ENCODE peak calls at places on chromosomes 5 and 9, in four cellular contexts. One of them, this sample, is unnamed. For H3K4me1, the result is how much of the 10 kb centered on the place peaks cover.

GRCh38 chr5:19917588-19917987 is 70.4 kb downstream of the CDH18 start:
- DNase-seq in IMR-90: no peak
- DNase-seq in H1: no peak
- DNase-seq in H9: no peak
- DNase-seq in this sample: no peak

GRCh38 chr9:106962615-106963363 is 99.8 kb downstream of the ZNF462 start:
- DNase-seq in H9: no peak
- DNase-seq in H1: no peak
- DNase-seq in IMR-90: no peak
- DNase-seq in this sample: no peak

GRCh38 chr5:69288069-69288468 is 44.5 kb downstream of the CCDC125 start:
- DNase-seq in IMR-90: no peak
- DNase-seq in H9: no peak
- DNase-seq in H1: no peak
- DNase-seq in this sample: no peak

GRCh38 chr5:53170748-53171349 is 61.3 kb upstream of the MOCS2 start:
- DNase-seq in H9: no peak
- DNase-seq in IMR-90: peak
- DNase-seq in H1: no peak
- DNase-seq in this sample: peak

GRCh38 chr5:167244583-167244982 is 1046.9 kb upstream of the WWC1 start:
- DNase-seq in IMR-90: no peak
- DNase-seq in H1: peak
- DNase-seq in H9: peak
- DNase-seq in this sample: peak

GRCh38 chr5:118984602-118985001 is 3.7 kb downstream of the DTWD2 start:
- DNase-seq in IMR-90: peak
- DNase-seq in H9: no peak
- DNase-seq in H1: no peak
- DNase-seq in this sample: no peak

GRCh38 chr5:146130440-146131045 is 25.2 kb upstream of the PLAC8L1 start:
- DNase-seq in IMR-90: peak
- DNase-seq in H1: no peak
- DNase-seq in H9: no peak
- DNase-seq in this sample: peak

GRCh38 chr5:74866653-74867162 is 521 bp upstream of the FAM169A start:
- DNase-seq in H1: peak
- DNase-seq in IMR-90: no peak
- DNase-seq in H9: peak
- DNase-seq in this sample: peak

GRCh38 chr5:150219142-150219541 is 29.3 kb downstream of the SLC6A7 start:
- DNase-seq in IMR-90: peak
- DNase-seq in H1: no peak
- DNase-seq in H9: no peak
- DNase-seq in this sample: no peak

GRCh38 chr9:110986529-110986928 is 51.7 kb downstream of the LPAR1 start:
- DNase-seq in IMR-90: peak
- DNase-seq in H9: no peak
- DNase-seq in H1: no peak
- DNase-seq in this sample: no peak

GRCh38 chr9:34615132-34615531 is 3.2 kb upstream of the RPP25L start:
- DNase-seq in H9: no peak
- DNase-seq in H1: no peak
- DNase-seq in IMR-90: no peak
- DNase-seq in this sample: no peak

GRCh38 chr5:84535281-84535680 is 150.6 kb upstream of the EDIL3 start:
- DNase-seq in H1: no peak
- DNase-seq in H9: no peak
- DNase-seq in IMR-90: peak
- DNase-seq in this sample: no peak

GRCh38 chr5:136656811-136657210 is 291.5 kb upstream of the TRPC7 start:
- DNase-seq in H1: no peak
- DNase-seq in IMR-90: peak
- DNase-seq in H9: no peak
- DNase-seq in this sample: no peak

DNA sequence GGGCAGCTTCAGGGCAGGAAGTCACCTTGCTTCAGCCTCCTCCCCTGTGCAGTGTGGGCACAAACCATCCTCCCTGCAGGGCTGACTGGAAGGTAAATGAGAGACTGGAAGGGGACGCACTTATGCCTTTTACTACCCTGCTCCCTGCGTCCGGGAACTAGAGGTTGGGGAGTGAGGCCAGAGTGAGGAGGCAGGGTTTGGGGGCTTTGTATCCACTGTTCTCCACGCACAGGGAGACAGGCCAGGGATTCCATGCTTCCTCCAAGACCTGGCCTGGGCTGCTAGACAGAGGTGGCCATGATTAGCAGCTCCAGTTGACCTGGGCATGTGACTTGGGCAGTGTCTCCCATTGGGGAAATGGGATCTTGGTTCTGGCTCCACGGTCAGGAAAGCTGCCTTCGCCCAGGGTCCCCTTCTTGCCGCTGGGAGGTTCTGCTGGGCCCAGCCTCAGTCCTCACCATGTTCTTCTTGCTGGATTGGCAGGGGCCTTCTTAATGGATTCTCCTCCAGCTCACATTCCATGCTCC is 37.0 kb upstream of the PSD2 start:
- DNase-seq in H9: no peak
- DNase-seq in H1: no peak
- DNase-seq in IMR-90: no peak
- DNase-seq in this sample: no peak
- H3K18ac ChIP-seq in H9: no peak
- H3K18ac ChIP-seq in H1: no peak
- H3K18ac ChIP-seq in IMR-90: no peak
- H3K18ac ChIP-seq in this sample: peak

GRCh38 chr9:127131871-127132270 is 9.4 kb upstream of the ANGPTL2 start:
- DNase-seq in H1: no peak
- DNase-seq in H9: peak
- DNase-seq in IMR-90: peak
- DNase-seq in this sample: no peak

GRCh38 chr9:127129073-127129717 is 6.8 kb upstream of the ANGPTL2 start:
- DNase-seq in H1: no peak
- DNase-seq in H9: no peak
- DNase-seq in IMR-90: no peak
- DNase-seq in this sample: no peak

GRCh38 chr9:127130661-127131538 is 8.5 kb upstream of the ANGPTL2 start:
- DNase-seq in IMR-90: peak
- DNase-seq in H1: no peak
- DNase-seq in H9: no peak
- DNase-seq in this sample: no peak

GRCh38 chr9:127129718-127130085 is 7.3 kb upstream of the ANGPTL2 start:
- DNase-seq in H9: no peak
- DNase-seq in H1: no peak
- DNase-seq in IMR-90: no peak
- DNase-seq in this sample: no peak

GRCh38 chr9:127130235-127130634 is 7.8 kb upstream of the ANGPTL2 start:
- DNase-seq in H9: no peak
- DNase-seq in IMR-90: no peak
- DNase-seq in H1: no peak
- DNase-seq in this sample: no peak
- H3K4me1 ChIP-seq in H9: under half
- H3K4me1 ChIP-seq in IMR-90: under half
- H3K4me1 ChIP-seq in H1: under half
- H3K4me1 ChIP-seq in this sample: under half

DNA sequence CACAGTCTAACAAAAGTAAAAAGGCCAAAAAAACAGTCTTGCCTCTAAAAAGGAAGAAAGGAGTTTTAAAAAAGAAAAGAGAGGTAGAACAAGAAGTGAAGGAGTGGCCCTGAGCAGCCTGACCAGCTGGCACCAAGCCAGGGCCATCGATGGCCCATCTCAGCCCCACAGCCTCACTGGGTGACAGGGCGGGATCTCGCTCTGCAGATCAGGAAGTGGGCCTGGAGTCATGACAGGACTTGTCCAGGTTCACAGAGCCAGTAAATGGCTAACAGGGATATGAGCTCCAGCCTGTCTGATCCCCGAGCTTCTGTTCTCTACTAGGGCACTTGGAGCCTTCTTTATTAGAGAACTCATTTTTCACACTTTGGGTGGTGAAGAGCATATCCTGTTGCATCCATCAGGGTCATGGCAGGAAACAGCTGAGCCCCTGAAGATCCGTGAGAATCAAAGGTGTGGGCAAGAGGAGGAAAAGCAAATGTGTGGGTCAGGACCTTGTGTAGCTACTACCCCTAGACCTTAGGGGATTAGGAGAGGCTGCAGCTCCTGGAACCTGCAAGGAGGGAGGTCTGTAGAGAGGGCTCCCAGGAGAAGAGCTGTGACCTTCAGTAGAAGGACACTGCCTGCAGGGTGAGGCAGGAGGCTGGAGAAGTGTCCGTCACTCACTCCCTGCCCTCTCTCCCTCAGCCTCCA is 299.0 kb upstream of the MSX2 start:
- DNase-seq in H1: no peak
- DNase-seq in IMR-90: no peak
- DNase-seq in H9: no peak
- DNase-seq in this sample: no peak
- H3K18ac ChIP-seq in H1: no peak
- H3K18ac ChIP-seq in IMR-90: peak
- H3K18ac ChIP-seq in H9: no peak
- H3K18ac ChIP-seq in this sample: no peak

GRCh38 chr5:64160196-64160595 is 5.4 kb upstream of the RNF180 start:
- DNase-seq in H1: no peak
- DNase-seq in IMR-90: no peak
- DNase-seq in H9: no peak
- DNase-seq in this sample: no peak
- H3K4me1 ChIP-seq in H1: under half
- H3K4me1 ChIP-seq in IMR-90: under half
- H3K4me1 ChIP-seq in H9: under half
- H3K4me1 ChIP-seq in this sample: under half

DNA sequence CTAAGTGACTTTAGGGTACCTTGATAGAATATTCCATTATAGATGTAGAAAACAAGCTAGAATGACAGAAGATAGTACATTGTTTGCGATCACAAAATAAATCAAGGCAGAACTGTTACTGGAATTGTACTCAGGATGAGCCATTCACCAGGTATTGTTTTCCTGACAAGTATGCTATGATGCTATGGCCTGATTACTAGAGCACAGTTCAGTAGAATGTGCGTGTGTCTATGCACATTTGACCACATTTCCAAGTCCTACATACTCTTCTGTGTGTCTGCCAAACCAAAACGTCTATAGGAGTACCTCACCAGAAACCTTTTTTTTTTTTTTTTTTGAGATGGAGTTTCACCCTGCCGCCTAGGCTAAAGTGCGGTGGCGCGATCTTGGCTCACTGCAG is 43.3 kb upstream of the CDC42SE2 start:
- DNase-seq in H1: no peak
- DNase-seq in H9: no peak
- DNase-seq in IMR-90: no peak
- DNase-seq in this sample: no peak
- H3K18ac ChIP-seq in H1: no peak
- H3K18ac ChIP-seq in H9: no peak
- H3K18ac ChIP-seq in IMR-90: no peak
- H3K18ac ChIP-seq in this sample: no peak

GRCh38 chr5:10365800-10366199 is 12.3 kb downstream of the MARCHF6 start:
- DNase-seq in H9: no peak
- DNase-seq in IMR-90: no peak
- DNase-seq in H1: no peak
- DNase-seq in this sample: no peak

GRCh38 chr5:10360686-10361085 is 7.2 kb downstream of the MARCHF6 start:
- DNase-seq in IMR-90: no peak
- DNase-seq in H1: no peak
- DNase-seq in H9: no peak
- DNase-seq in this sample: no peak

GRCh38 chr5:10364186-10364689 is 10.7 kb downstream of the MARCHF6 start:
- DNase-seq in IMR-90: no peak
- DNase-seq in H1: no peak
- DNase-seq in H9: no peak
- DNase-seq in this sample: no peak

GRCh38 chr5:10366310-10367297 is 13.1 kb downstream of the MARCHF6 start:
- DNase-seq in IMR-90: peak
- DNase-seq in H9: no peak
- DNase-seq in H1: no peak
- DNase-seq in this sample: no peak

GRCh38 chr5:10363519-10364185 is 10.2 kb downstream of the MARCHF6 start:
- DNase-seq in H1: no peak
- DNase-seq in IMR-90: no peak
- DNase-seq in H9: no peak
- DNase-seq in this sample: no peak
- H3K4me1 ChIP-seq in H1: under half
- H3K4me1 ChIP-seq in IMR-90: under half
- H3K4me1 ChIP-seq in H9: under half
- H3K4me1 ChIP-seq in this sample: under half

GRCh38 chr9:134660407-134660806 is 18.8 kb downstream of the COL5A1 start:
- DNase-seq in IMR-90: no peak
- DNase-seq in H9: no peak
- DNase-seq in H1: peak
- DNase-seq in this sample: no peak

GRCh38 chr9:134659688-134660131 is 18.1 kb downstream of the COL5A1 start:
- DNase-seq in IMR-90: no peak
- DNase-seq in H1: no peak
- DNase-seq in H9: no peak
- DNase-seq in this sample: no peak

GRCh38 chr9:134661791-134662142 is 20.2 kb downstream of the COL5A1 start:
- DNase-seq in H1: no peak
- DNase-seq in IMR-90: peak
- DNase-seq in H9: no peak
- DNase-seq in this sample: no peak

GRCh38 chr9:134662143-134662876 is 20.7 kb downstream of the COL5A1 start:
- DNase-seq in H9: no peak
- DNase-seq in IMR-90: peak
- DNase-seq in H1: no peak
- DNase-seq in this sample: no peak

GRCh38 chr9:134661299-134661698 is 19.7 kb downstream of the COL5A1 start:
- DNase-seq in H1: no peak
- DNase-seq in IMR-90: no peak
- DNase-seq in H9: no peak
- DNase-seq in this sample: no peak
- H3K18ac ChIP-seq in H1: no peak
- H3K18ac ChIP-seq in IMR-90: peak
- H3K18ac ChIP-seq in H9: no peak
- H3K18ac ChIP-seq in this sample: no peak

This sample was measured in neuronal stem cell.